ENCODE peak calls at places on chromosomes 2 and 18, in seven cellular contexts. G is cardiac muscle cell, J is transverse colon, U is neural progenitor cell, C is adrenal gland, B is Panc1, I is body of pancreas. N is an unnamed sample. For H3K36me3, the result is how much of the 10 kb centered on the place peaks cover.

GRCh38 chr2:181876614-181877063 is 14.9 kb upstream of the ITPRID2 start:
- DNase-seq in C (no peak), B (no peak), J (peak), I (no peak), G (no peak), U (no peak), N (no peak)

GRCh38 chr2:79259959-79260358 is 100.4 kb upstream of the REG3A start:
- DNase-seq in G (no peak), J (no peak), I (no peak), U (no peak), C (no peak), B (no peak), N (no peak)

GRCh38 chr2:209763106-209763505 is 8.5 kb upstream of the UNC80 start:
- DNase-seq in C (no peak), B (no peak), J (no peak), G (no peak), U (no peak), I (no peak), N (no peak)

GRCh38 chr2:136235451-136236418 is 117.8 kb upstream of the CXCR4 start:
- DNase-seq in B (peak), I (no peak), C (peak), J (no peak), U (no peak), G (no peak), N (no peak)

GRCh38 chr18:63962137-63962536 is 7.7 kb upstream of the SERPINB8 start:
- DNase-seq in C (no peak), G (no peak), U (no peak), B (no peak), J (no peak), I (no peak), N (no peak)

GRCh38 chr18:32308493-32309120 is 118.8 kb downstream of the MEP1B start:
- DNase-seq in B (no peak), J (no peak), G (no peak), C (peak), U (no peak), I (no peak), N (no peak)

GRCh38 chr2:132621131-132621875 is 48.7 kb downstream of the LYPD1 start:
- DNase-seq in C (no peak), J (no peak), G (no peak), I (peak), U (no peak), B (no peak), N (no peak)

GRCh38 chr2:226247289-226248275 is 552.0 kb downstream of the IRS1 start:
- DNase-seq in B (no peak), J (no peak), C (no peak), U (no peak), G (no peak), I (no peak), N (no peak)

GRCh38 chr2:231241755-231242507 is 43.5 kb downstream of the ARMC9 start:
- DNase-seq in G (no peak), C (peak), U (no peak), B (no peak), I (no peak), J (no peak), N (no peak)

GRCh38 chr18:79786781-79787526 is 10.8 kb upstream of the KCNG2 start:
- DNase-seq in U (no peak), G (no peak), J (no peak), I (no peak), B (no peak), C (no peak), N (peak)

GRCh38 chr2:43184339-43184895 is 42.0 kb downstream of the ZFP36L2 start:
- DNase-seq in J (peak), G (no peak), B (no peak), U (no peak), C (no peak), I (no peak), N (no peak)

GRCh38 chr18:63002305-63002704 is 287.0 kb downstream of the PHLPP1 start:
- DNase-seq in B (no peak), I (no peak), U (no peak), G (no peak), C (no peak), J (no peak), N (no peak)

GRCh38 chr2:55733335-55733734 is 39.7 kb upstream of the PNPT1 start:
- DNase-seq in G (no peak), I (no peak), U (no peak), C (no peak), B (no peak), J (no peak), N (no peak)

GRCh38 chr2:144213797-144214196 is 306.1 kb downstream of the ZEB2 start:
- DNase-seq in C (no peak), U (no peak), J (no peak), G (no peak), I (no peak), B (no peak), N (no peak)

GRCh38 chr2:209591021-209591420 is 167.2 kb downstream of the MAP2 start:
- DNase-seq in I (no peak), U (no peak), G (no peak), B (no peak), J (no peak), C (no peak), N (no peak)

GRCh38 chr2:9099341-9099751 is 95.9 kb upstream of the MBOAT2 start:
- DNase-seq in G (no peak), B (no peak), I (no peak), U (no peak), J (no peak), C (peak), N (peak)

GRCh38 chr2:196206804-196207203 is 35.4 kb upstream of the STK17B start:
- DNase-seq in C (no peak), B (no peak), I (no peak), U (no peak), G (no peak), J (no peak), N (no peak)

GRCh38 chr2:156379069-156379468 is 46.5 kb upstream of the NR4A2 start:
- DNase-seq in I (no peak), B (no peak), U (no peak), G (no peak), J (no peak), C (no peak), N (no peak)

GRCh38 chr2:170073288-170073687 is 104.7 kb upstream of the MYO3B start:
- DNase-seq in B (no peak), U (no peak), G (no peak), I (peak), J (peak), C (peak), N (no peak)

GRCh38 chr2:48569433-48569832 is 39.5 kb downstream of the STON1 start:
- DNase-seq in C (no peak), U (no peak), G (no peak), I (no peak), J (no peak), B (no peak), N (no peak)

GRCh38 chr2:72114693-72115051 is 33.0 kb downstream of the CYP26B1 start:
- DNase-seq in G (peak), J (no peak), C (no peak), U (no peak), B (no peak), I (no peak), N (peak)

GRCh38 chr2:201949036-201950012 is 84.3 kb upstream of the FZD7 start:
- DNase-seq in B (no peak), U (peak), C (no peak), G (no peak), I (no peak), J (no peak), N (peak)

GRCh38 chr2:73856214-73856613 is 27.5 kb downstream of the STAMBP start:
- DNase-seq in I (no peak), B (no peak), C (no peak), U (no peak), G (no peak), J (no peak), N (no peak)

GRCh38 chr2:38515155-38516074 is 87.3 kb downstream of the HNRNPLL start:
- DNase-seq in J (peak), U (no peak), I (peak), B (no peak), G (no peak), C (peak), N (no peak)

GRCh38 chr2:225472161-225472560 is 72.7 kb downstream of the NYAP2 start:
- DNase-seq in J (no peak), G (peak), U (peak), B (no peak), I (no peak), C (no peak), N (no peak)

GRCh38 chr2:232338759-232339106 is 39.8 kb upstream of the ALPP start:
- DNase-seq in J (no peak), B (no peak), I (no peak), G (no peak), C (no peak), U (no peak), N (no peak)

GRCh38 chr2:178629463-178629862 is 149.2 kb downstream of the PLEKHA3 start:
- DNase-seq in B (no peak), C (no peak), I (no peak), U (no peak), G (peak), J (no peak), N (no peak)

GRCh38 chr18:24019641-24020331 is 5.2 kb downstream of the TTC39C start:
- DNase-seq in J (no peak), I (no peak), C (no peak), B (no peak), G (no peak), U (no peak), N (no peak)

GRCh38 chr2:63696496-63696895 is 107.7 kb downstream of the MDH1 start:
- DNase-seq in G (no peak), J (no peak), C (no peak), U (no peak), I (no peak), B (no peak), N (no peak)

GRCh38 chr2:195898505-195898904 is 170.1 kb downstream of the DNAH7 start:
- DNase-seq in C (peak), I (peak), J (peak), G (peak), U (no peak), B (no peak), N (no peak)

GRCh38 chr2:111995148-111995547 is 59.9 kb upstream of the TMEM87B start:
- DNase-seq in G (no peak), C (no peak), B (no peak), I (no peak), J (peak), U (no peak), N (no peak)

GRCh38 chr2:120959426-120959825 is 223.8 kb downstream of the GLI2 start:
- DNase-seq in G (no peak), J (no peak), U (no peak), C (no peak), I (no peak), B (no peak), N (no peak)

GRCh38 chr18:25075793-25076192 is 276.2 kb downstream of the ZNF521 start:
- DNase-seq in I (no peak), B (no peak), J (no peak), C (no peak), G (no peak), U (no peak), N (no peak)

DNA sequence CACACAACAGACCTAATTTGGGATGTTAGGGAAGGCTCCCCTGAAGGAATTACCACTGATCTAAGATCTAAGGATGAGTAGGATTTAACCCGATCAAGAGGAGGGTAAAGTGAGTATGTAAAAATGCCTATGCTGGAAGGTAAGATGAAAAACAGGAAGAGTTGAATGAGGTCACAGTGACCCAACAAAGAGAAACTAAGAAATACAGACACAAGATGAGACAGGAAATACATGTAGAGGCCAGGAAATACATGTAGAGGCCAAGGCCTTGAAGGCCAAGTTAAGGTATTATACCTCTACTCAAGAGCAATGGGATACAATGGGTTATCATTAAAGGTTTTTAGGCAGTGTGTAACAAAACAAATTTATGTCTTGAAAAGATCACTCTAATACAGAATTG is 131.6 kb upstream of the TANK start:
- DNase-seq in G (no peak), I (no peak), C (no peak), U (no peak), J (no peak), B (no peak), N (no peak)
- H3K36me3 ChIP-seq in G (under half), I (under half), C (under half), U (under half), J (under half), B (under half), N (under half)

GRCh38 chr2:70964596-70965386 is 13.6 kb upstream of the ANKRD53 start:
- DNase-seq in I (peak), C (peak), G (peak), U (peak), B (no peak), J (peak), N (peak)
- H3K4me3 ChIP-seq in I (no peak), C (no peak), G (peak), U (peak), B (peak), J (peak), N (peak)

DNA sequence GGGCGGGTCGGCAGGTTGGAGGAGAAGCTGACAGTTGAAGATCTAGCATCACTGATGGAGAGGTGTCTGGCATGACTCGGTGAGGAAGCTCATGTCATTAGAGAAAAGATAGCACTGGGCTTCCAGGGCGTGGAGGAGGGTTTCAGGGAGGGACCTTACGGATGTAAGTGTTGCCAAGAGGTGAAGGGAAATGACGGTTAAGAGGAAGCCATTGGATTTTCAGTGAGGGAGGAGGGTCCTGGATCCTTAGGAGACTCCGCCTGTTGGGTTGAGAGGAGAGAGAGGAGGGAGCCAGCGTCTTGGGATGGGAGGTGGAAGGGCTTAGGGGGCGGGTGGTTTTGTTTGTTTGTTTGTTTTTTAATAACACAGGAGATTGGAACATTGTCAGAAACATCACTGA is 103.2 kb downstream of the WDSUB1 start:
- DNase-seq in U (no peak), C (no peak), G (no peak), B (no peak), J (no peak), I (no peak), N (no peak)
- H3K36me3 ChIP-seq in U (under half), C (under half), G (under half), B (under half), J (under half), I (under half), N (under half)

GRCh38 chr18:58403799-58404455 is 225.0 kb downstream of the ALPK2 start:
- DNase-seq in U (no peak), J (no peak), B (no peak), I (peak), G (no peak), C (peak), N (no peak)

GRCh38 chr18:58407649-58408407 is 221.1 kb downstream of the ALPK2 start:
- DNase-seq in C (no peak), B (no peak), U (no peak), G (no peak), J (no peak), I (no peak), N (peak)

GRCh38 chr18:58402951-58403702 is 225.8 kb downstream of the ALPK2 start:
- DNase-seq in J (no peak), G (peak), I (no peak), U (peak), B (no peak), C (no peak), N (peak)

GRCh38 chr18:58407263-58407648 is 221.6 kb downstream of the ALPK2 start:
- DNase-seq in C (no peak), I (no peak), U (no peak), G (no peak), B (no peak), J (no peak), N (no peak)

GRCh38 chr18:58405107-58405898 is 223.6 kb downstream of the ALPK2 start:
- DNase-seq in J (no peak), I (no peak), G (no peak), C (no peak), U (no peak), B (no peak), N (peak)
- H3K4me3 ChIP-seq in J (no peak), I (no peak), G (no peak), C (no peak), U (no peak), B (no peak), N (no peak)

DNA sequence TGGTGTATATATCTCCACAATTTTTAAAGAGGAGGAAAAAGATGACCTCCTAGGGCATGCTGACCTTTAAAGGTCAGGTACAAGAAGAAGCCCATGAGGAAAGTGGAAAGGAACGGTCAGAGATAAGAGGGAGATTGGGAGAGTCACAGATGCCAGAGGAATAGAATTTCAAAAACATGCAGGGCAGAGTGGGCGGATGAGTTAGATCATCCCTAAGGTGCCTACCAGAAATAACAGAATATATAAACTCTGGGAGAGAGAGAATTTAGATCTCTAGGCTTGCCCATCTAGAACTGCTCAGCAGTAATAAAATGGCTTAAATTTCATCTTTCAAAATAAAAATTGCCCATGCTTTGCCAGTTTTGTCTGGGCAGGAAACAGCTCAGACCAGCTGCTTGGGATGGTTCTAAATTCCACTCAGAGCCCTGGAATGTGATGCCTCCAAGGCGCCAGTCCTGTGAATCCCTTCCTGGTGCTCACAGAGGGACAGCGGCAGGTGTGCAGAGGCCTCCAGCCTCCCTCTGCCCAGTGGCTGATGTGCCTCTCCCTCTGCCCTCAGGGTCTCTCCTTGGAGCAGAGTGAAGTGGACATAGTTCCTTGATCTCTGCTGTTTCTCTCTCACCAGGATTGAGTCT is 130.9 kb downstream of the ANTXR1 start:
- DNase-seq in I (no peak), J (no peak), B (no peak), U (no peak), C (no peak), G (no peak), N (no peak)
- H3K36me3 ChIP-seq in I (under half), J (under half), B (under half), U (under half), C (under half), G (under half), N (under half)

DNA sequence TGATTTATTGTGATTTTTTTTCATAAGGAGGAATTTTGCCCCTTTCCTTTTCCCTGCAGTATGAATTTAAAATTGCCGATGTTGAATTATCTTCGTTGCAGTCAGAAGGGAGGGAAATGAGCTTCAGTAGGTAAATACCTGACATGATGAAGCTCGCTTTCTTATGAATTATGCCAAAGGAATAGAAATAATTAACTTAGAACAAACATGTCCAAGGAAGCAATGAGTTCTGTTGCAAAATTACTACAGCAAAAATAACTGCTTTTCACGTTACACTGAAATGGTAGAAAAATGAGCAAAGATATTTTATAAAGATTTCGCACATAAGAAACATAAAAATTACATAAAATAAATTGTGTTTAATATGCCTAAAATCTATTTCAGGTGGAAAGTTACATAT is 91.1 kb upstream of the ZNF804A start:
- DNase-seq in J (no peak), U (no peak), G (no peak), C (no peak), B (no peak), I (no peak), N (no peak)
- H3K4me3 ChIP-seq in J (no peak), U (no peak), G (no peak), C (no peak), B (no peak), I (no peak), N (no peak)

GRCh38 chr2:171979103-171979502 is 20.6 kb upstream of the METAP1D start:
- DNase-seq in I (no peak), G (no peak), J (no peak), U (no peak), B (no peak), C (no peak), N (no peak)
- H3K36me3 ChIP-seq in I (under half), G (under half), J (under half), U (under half), B (under half), C (under half), N (under half)